ENCODE peak calls at places on chromosomes 2 and 18, in ten cellular contexts. E is HCT116, C is adrenal gland, M is right lobe of liver, Y is GM12891, B is H54, F is body of pancreas, V is tibial nerve, P is upper lobe of left lung, R is ovary. K is an unnamed sample.

GRCh38 chr18:29496276-29496675 is 1319.3 kb upstream of the CDH2 start:
- DNase-seq in E (no peak), C (no peak), M (no peak), Y (no peak), B (no peak), F (no peak), V (no peak), P (no peak), R (no peak), K (no peak)

GRCh38 chr2:221304916-221305315 is 267.2 kb downstream of the EPHA4 start:
- DNase-seq in E (no peak), C (no peak), M (no peak), Y (no peak), B (no peak), F (no peak), V (no peak), P (no peak), R (no peak), K (no peak)

GRCh38 chr2:171794918-171795317 is 99.1 kb downstream of the SLC25A12 start:
- DNase-seq in E (no peak), C (no peak), M (no peak), Y (no peak), B (no peak), F (no peak), V (no peak), P (no peak), R (no peak), K (no peak)

GRCh38 chr18:75405341-75405740 is 22.2 kb downstream of the SMIM21 start:
- DNase-seq in E (no peak), C (no peak), M (no peak), Y (no peak), B (no peak), F (no peak), V (no peak), P (no peak), R (no peak), K (no peak)

GRCh38 chr2:223865907-223866508 is 28.6 kb upstream of the AP1S3 start:
- DNase-seq in E (no peak), C (no peak), M (no peak), Y (no peak), B (no peak), F (no peak), V (no peak), P (no peak), R (no peak), K (no peak)

GRCh38 chr2:108776475-108776874 is 10.1 kb upstream of the CCDC138 start:
- DNase-seq in E (no peak), C (no peak), M (no peak), Y (no peak), B (no peak), F (no peak), V (no peak), P (no peak), R (no peak), K (no peak)

GRCh38 chr2:239523147-239523943 is 122.5 kb upstream of the HDAC4 start:
- DNase-seq in E (no peak), C (no peak), M (no peak), Y (no peak), B (no peak), F (no peak), V (no peak), P (no peak), R (no peak), K (no peak)

GRCh38 chr2:19361325-19361990 is 3.0 kb upstream of the OSR1 start:
- DNase-seq in E (no peak), C (peak; percentile 51), M (no peak), Y (no peak), B (no peak), F (no peak), V (no peak), P (peak; percentile 88), R (no peak), K (no peak)

GRCh38 chr2:203582468-203582867 is 47.4 kb upstream of the RAPH1 start:
- DNase-seq in E (no peak), C (no peak), M (no peak), Y (no peak), B (no peak), F (no peak), V (no peak), P (no peak), R (no peak), K (no peak)

DNA sequence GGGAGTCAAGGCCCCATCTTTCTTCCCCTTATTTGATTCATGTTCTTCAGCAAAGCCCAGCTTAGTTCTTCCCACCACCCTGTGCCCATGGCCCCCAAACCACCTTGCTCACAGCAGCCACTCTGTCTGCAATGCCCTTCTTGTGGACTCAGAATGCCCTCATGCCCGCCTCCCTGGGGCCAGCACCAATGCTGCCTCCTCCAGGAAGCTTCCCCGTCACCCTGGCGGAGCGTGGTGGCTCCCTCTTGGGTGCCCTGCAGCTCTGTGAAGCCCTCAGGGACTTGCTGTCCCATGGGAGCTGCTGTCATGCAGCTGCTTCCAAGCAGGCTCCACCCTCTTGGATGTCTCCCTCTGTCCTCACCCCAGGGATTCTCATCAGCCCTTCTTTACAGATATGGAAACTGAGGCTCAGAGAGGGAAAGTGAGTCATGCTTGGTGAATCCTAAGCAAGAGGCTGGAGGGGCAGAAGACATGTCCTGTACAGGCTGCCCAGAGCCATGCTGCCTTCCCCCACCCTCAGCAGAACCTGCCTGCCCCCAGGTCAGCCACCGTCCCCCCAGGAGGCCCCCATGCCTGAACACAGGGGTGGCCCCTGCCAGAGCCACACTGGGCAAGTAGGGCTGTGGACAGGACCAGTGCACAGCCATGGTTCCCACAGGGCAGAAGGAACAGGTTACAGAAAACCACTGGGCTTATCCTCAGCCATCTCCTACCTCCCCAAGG is 11.8 kb upstream of the DUSP2 start:
- DNase-seq in E (no peak), C (no peak), M (no peak), Y (no peak), B (no peak), F (no peak), V (no peak), P (no peak), R (no peak), K (no peak)
- TF ChIP-seq POLR2A in E (no peak), C (no peak), M (no peak), Y (no peak), B (no peak), F (no peak), V (no peak), P (no peak), R (no peak), K (no peak)

GRCh38 chr2:24797644-24798043 is 4.4 kb downstream of the CENPO start:
- DNase-seq in E (no peak), C (no peak), M (no peak), Y (no peak), B (no peak), F (no peak), V (no peak), P (no peak), R (no peak), K (no peak)

GRCh38 chr2:24792542-24792873 is 683 bp downstream of the PTRHD1 start:
- DNase-seq in E (no peak), C (no peak), M (no peak), Y (no peak), B (no peak), F (no peak), V (no peak), P (no peak), R (no peak), K (no peak)

GRCh38 chr2:24791452-24791851 is 1.7 kb downstream of the PTRHD1 start:
- DNase-seq in E (no peak), C (no peak), M (no peak), Y (no peak), B (no peak), F (no peak), V (no peak), P (no peak), R (no peak), K (no peak)

GRCh38 chr2:24793752-24794477 is 690 bp downstream of the CENPO start:
- DNase-seq in E (no peak), C (no peak), M (no peak), Y (no peak), B (peak; percentile 23), F (no peak), V (no peak), P (no peak), R (no peak), K (peak; percentile 72)

DNA sequence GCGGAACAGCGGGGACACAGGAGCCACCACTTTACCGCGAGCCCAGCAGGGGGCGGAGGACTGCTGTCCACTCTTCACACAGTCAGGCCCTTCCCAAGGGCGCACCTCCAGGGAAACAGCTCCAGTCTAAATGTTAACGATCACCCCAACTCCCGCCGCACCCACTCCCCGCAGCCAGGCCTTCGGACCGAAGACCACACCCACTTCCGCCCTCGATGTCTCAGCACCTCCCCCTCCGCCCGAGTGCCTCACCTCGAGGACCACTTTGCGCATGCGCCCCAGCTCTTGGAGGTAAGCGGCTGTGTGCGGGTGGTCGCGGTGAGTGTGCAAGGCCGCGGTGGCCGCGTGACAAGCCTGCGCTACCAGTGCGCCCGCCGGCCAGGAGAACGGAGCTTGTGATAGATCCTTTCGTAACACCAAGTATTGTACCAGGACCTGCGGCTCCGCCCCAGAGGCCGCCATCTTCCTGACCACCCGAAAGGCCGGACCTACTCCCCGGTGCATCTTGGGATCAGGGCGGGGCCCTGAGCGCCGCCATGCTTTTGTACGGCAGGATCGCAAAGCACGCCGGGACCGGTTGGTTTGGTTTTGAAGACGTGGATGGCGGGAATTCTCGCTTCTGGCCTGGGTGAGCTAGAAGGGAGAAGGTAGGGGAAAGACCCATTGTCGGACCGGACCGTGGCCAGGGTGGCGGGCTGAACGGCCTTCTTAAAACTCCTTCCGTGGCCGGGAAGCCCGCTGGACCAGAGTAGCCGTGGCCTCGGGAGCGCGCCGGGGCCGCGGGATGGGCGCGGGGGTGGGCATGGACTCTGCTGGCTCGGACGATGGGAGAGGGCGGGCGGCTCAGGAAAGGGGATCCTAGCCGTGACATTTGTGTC is at the start of the genes CENPO and PTRHD1:
- DNase-seq in E (peak; percentile 94), C (peak; percentile 97), M (peak; percentile 97), Y (peak; percentile 87), B (peak; percentile 94), F (peak; percentile 98), V (peak; percentile 89), P (peak; percentile 97), R (peak; percentile 96), K (peak; percentile 99)
- TF ChIP-seq POLR2A in E (peak; percentile 87), C (peak; percentile 30), M (peak; percentile 73), Y (peak; percentile 87), B (peak; percentile 64), F (peak; percentile 87), V (peak; percentile 28), P (peak; percentile 85), R (peak; percentile 33), K (peak; percentile 81)

GRCh38 chr2:101308432-101309210 is at the start of gene RNF149:
- DNase-seq in E (peak; percentile 72), C (peak; percentile 94), M (peak; percentile 97), Y (peak; percentile 86), B (peak; percentile 55), F (peak; percentile 93), V (peak; percentile 80), P (peak; percentile 100), R (peak; percentile 96), K (peak; percentile 97)
- TF ChIP-seq POLR2A in E (peak; percentile 97), C (peak; percentile 74), M (peak; percentile 97), Y (peak; percentile 41), B (peak; percentile 51), F (peak; percentile 89), V (peak; percentile 93), P (peak; percentile 99), R (peak; percentile 89), K (peak; percentile 89)

GRCh38 chr18:32021756-32022564 is 3.3 kb downstream of the RNF125 start:
- DNase-seq in E (no peak), C (no peak), M (no peak), Y (no peak), B (no peak), F (no peak), V (no peak), P (no peak), R (no peak), K (no peak)

GRCh38 chr18:32019251-32019943 is 772 bp downstream of the RNF125 start:
- DNase-seq in E (peak; percentile 26), C (peak; percentile 32), M (peak; percentile 92), Y (peak; percentile 32), B (no peak), F (peak; percentile 47), V (no peak), P (peak; percentile 83), R (peak; percentile 28), K (peak; percentile 43)

GRCh38 chr18:32018331-32019250 is at the start of gene RNF125:
- DNase-seq in E (peak; percentile 87), C (peak; percentile 75), M (peak; percentile 80), Y (peak; percentile 79), B (peak; percentile 7), F (peak; percentile 83), V (peak; percentile 46), P (peak; percentile 96), R (peak; percentile 58), K (peak; percentile 77)
- TF ChIP-seq POLR2A in E (no peak), C (peak; percentile 22), M (peak; percentile 61), Y (peak; percentile 52), B (no peak), F (peak; percentile 87), V (no peak), P (peak; percentile 67), R (peak; percentile 14), K (no peak)

K was measured in erythroblast.